ENCODE peak calls at places on chromosomes 7 and 10, in five cellular contexts. I is ovary, Z is HCT116, V is DND-41, O is tibial nerve. P is an unnamed sample.

GRCh38 chr7:157689269-157690057 is 352.7 kb downstream of the DNAJB6 start:
- DNase-seq in I (no peak), Z (no peak), V (no peak), O (no peak), P (no peak)

GRCh38 chr7:156764766-156765165 is 124.2 kb downstream of the RNF32 start:
- DNase-seq in I (no peak), Z (no peak), V (no peak), O (no peak), P (no peak)

GRCh38 chr10:122510326-122510725 is 49.0 kb downstream of the HTRA1 start:
- DNase-seq in I (no peak), Z (no peak), V (no peak), O (no peak), P (no peak)

GRCh38 chr7:2353113-2353512 is 1.5 kb upstream of the EIF3B start:
- DNase-seq in I (no peak), Z (no peak), V (no peak), O (no peak), P (no peak)

GRCh38 chr10:60661627-60662026 is 116.7 kb upstream of the CDK1 start:
- DNase-seq in I (no peak), Z (peak; percentile 58), V (no peak), O (no peak), P (no peak)

GRCh38 chr7:50502001-50502684 is 52.0 kb upstream of the FIGNL1 start:
- DNase-seq in I (peak; percentile 84), Z (no peak), V (no peak), O (peak; percentile 73), P (no peak)

GRCh38 chr10:6999232-6999925 is 411.5 kb downstream of the SFMBT2 start:
- DNase-seq in I (no peak), Z (no peak), V (no peak), O (no peak), P (no peak)

GRCh38 chr10:16494174-16494573 is 27.5 kb downstream of the C1QL3 start:
- DNase-seq in I (no peak), Z (no peak), V (no peak), O (no peak), P (no peak)

GRCh38 chr10:68876246-68876918 is 24.7 kb upstream of the DDX50 start:
- DNase-seq in I (no peak), Z (no peak), V (no peak), O (no peak), P (no peak)

GRCh38 chr10:9102026-9102425 is 1047.5 kb downstream of the GATA3 start:
- DNase-seq in I (no peak), Z (no peak), V (no peak), O (no peak), P (no peak)

GRCh38 chr7:94250124-94250523 is 144.6 kb upstream of the COL1A2 start:
- DNase-seq in I (no peak), Z (no peak), V (no peak), O (no peak), P (no peak)

GRCh38 chr7:142828101-142828500 is 26.8 kb upstream of the EPHB6 start:
- DNase-seq in I (no peak), Z (no peak), V (no peak), O (no peak), P (no peak)

GRCh38 chr7:98107313-98107691 is 640 bp downstream of the LMTK2 start:
- DNase-seq in I (no peak), Z (no peak), V (peak; percentile 27), O (no peak), P (no peak)

GRCh38 chr7:31791881-31792280 is 104.9 kb downstream of the PPP1R17 start:
- DNase-seq in I (no peak), Z (no peak), V (no peak), O (no peak), P (no peak)

GRCh38 chr7:116185956-116186355 is 24.4 kb upstream of the TES start:
- DNase-seq in I (no peak), Z (no peak), V (no peak), O (no peak), P (no peak)

GRCh38 chr10:71029411-71029881 is 141.1 kb upstream of the PCBD1 start:
- DNase-seq in I (no peak), Z (no peak), V (no peak), O (no peak), P (no peak)

GRCh38 chr7:117090820-117091219 is 137.5 kb downstream of the ST7 start:
- DNase-seq in I (no peak), Z (no peak), V (no peak), O (no peak), P (no peak)

GRCh38 chr7:102075553-102076135 is 211.0 kb upstream of the SH2B2 start:
- DNase-seq in I (no peak), Z (no peak), V (no peak), O (no peak), P (no peak)

GRCh38 chr7:18445483-18445882 is 50.1 kb upstream of the HDAC9 start:
- DNase-seq in I (no peak), Z (no peak), V (no peak), O (no peak), P (no peak)

DNA sequence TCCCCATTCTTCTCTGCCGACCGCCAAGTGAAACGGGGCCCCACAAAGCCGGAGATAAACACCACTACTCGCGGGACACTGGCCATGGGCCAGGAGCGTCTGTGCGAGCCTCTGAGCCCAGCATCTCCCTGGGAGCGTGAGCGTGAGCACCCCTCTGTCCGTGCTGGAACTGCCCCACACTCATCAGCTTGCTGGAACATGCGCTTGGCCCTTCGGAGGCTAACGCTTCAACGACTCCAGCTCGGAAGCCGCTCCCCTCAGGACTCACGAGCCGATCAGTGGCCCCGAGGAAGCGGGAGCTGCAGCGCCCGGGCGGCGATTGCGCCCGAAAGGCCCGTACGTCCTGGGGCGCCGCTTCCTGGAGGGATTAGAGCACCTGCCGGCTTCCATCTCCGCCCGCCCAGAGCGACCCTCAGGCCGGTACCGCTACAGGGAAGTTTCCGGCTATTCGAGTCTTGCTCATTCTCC is 1.2 kb downstream of the TLL2 start:
- DNase-seq in I (peak; percentile 16), Z (no peak), V (no peak), O (no peak), P (peak; percentile 51)
- H3K4me3 ChIP-seq in I (peak overlapping the region; percentile 41), Z (no peak overlapping the region), V (no peak overlapping the region), O (peak overlapping the region; percentile 37), P (peak overlapping the region; percentile 67)

GRCh38 chr10:12843296-12843945 is 158.1 kb downstream of the CCDC3 start:
- DNase-seq in I (no peak), Z (no peak), V (no peak), O (no peak), P (no peak)
- H3K27me3 ChIP-seq in I (no peaks in the 10 kb centered on the region), Z (no peaks in the 10 kb centered on the region), V (no peaks in the 10 kb centered on the region), O (no peaks in the 10 kb centered on the region), P (no peaks in the 10 kb centered on the region)

DNA sequence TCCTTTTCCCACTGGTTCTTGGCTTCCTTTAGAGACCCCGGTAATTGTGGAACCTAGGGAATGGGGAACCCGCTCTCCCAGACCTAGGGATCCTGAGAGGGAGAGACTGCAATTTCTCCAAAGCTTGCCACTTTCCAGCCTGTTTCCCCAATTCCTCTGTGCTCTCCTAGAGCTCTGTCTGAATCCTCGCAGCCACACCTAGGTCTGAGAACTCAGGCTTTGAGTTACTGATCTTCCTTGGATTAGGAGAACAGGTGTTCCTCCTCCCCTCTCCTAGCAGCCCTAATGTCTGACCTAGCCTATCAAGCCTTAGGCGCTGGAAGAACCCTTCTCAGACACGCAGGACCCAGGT is 20.0 kb downstream of the WNT8B start:
- DNase-seq in I (no peak), Z (no peak), V (no peak), O (no peak), P (no peak)
- TF ChIP-seq CTCF in I (no peak), Z (no peak), V (no peak), O (no peak), P (no peak)

GRCh38 chr10:1115262-1115955 is 59.2 kb downstream of the WDR37 start:
- DNase-seq in I (no peak), Z (no peak), V (no peak), O (no peak), P (no peak)
- H3K4me3 ChIP-seq in I (no peak overlapping the region), Z (no peak overlapping the region), V (no peak overlapping the region), O (no peak overlapping the region), P (no peak overlapping the region)

DNA sequence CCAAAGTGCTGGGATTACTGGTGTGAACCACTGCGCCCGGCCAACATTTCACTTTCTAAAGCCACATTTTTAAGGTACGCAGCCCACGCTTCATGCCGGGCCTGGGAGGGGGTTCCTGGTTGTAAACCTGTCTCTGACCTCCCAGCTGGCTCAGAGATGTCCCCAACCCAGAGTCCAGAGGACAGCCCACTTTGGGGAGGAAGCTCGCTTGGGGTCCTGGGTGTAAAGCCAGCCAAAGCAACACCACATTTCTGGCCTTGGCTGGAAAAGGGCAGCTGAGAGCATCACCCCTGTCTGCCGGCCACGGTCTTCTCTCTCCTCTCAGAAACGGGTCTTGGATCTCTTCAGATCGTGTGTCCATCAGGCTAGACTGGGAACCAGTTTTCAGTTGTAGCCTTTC is 23.9 kb upstream of the PITRM1 start:
- DNase-seq in I (no peak), Z (no peak), V (no peak), O (no peak), P (no peak)
- H3K27me3 ChIP-seq in I (no peaks in the 10 kb centered on the region), Z (peaks cover 24% of the 10 kb centered on the region), V (peaks cover 44% of the 10 kb centered on the region), O (no peaks in the 10 kb centered on the region), P (peaks cover 4% of the 10 kb centered on the region)

GRCh38 chr7:43727003-43727402 is 2.3 kb downstream of the COA1 start:
- DNase-seq in I (no peak), Z (no peak), V (no peak), O (no peak), P (no peak)

GRCh38 chr7:43727494-43727893 is 1.8 kb downstream of the COA1 start:
- DNase-seq in I (no peak), Z (no peak), V (no peak), O (no peak), P (no peak)

GRCh38 chr7:43726466-43726865 is 2.9 kb downstream of the COA1 start:
- DNase-seq in I (no peak), Z (no peak), V (no peak), O (no peak), P (no peak)

GRCh38 chr7:43729924-43730248 is 563 bp upstream of the COA1 start:
- DNase-seq in I (no peak), Z (no peak), V (no peak), O (no peak), P (no peak)

GRCh38 chr7:43729214-43729923 is at the start of gene COA1:
- DNase-seq in I (peak; percentile 82), Z (peak; percentile 90), V (peak; percentile 87), O (peak; percentile 71), P (peak; percentile 94)
- TF ChIP-seq CTCF in I (no peak), Z (no peak), V (peak; percentile 42), O (no peak), P (peak; percentile 16)

GRCh38 chr7:120171406-120171805 is 101.6 kb upstream of the KCND2 start:
- DNase-seq in I (no peak), Z (peak; percentile 6), V (no peak), O (no peak), P (no peak)
- H3K4me3 ChIP-seq in I (no peak overlapping the region), Z (no peak overlapping the region), V (no peak overlapping the region), O (no peak overlapping the region), P (no peak overlapping the region)

DNA sequence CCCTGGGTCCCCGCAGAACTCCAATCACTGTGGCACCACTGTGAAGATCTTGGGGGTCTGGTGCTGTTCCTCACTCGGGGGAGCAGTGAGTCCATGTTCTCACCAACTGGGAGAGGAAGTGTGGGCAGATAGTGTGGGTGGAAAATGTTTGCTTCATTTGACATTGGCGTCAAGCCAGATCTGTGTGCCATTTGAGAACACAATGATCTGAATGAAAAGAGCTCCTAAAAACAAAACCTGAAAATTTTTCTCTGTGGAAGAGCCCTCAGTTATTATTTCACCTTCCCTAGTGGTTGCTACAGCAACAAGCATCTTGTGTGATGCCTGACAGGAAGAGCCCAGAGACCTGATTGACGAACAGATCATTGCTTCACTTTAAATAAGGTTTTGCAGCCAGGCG is 125.6 kb downstream of the VIPR2 start:
- DNase-seq in I (no peak), Z (no peak), V (peak; percentile 31), O (no peak), P (no peak)
- H3K27me3 ChIP-seq in I (no peaks in the 10 kb centered on the region), Z (no peaks in the 10 kb centered on the region), V (no peaks in the 10 kb centered on the region), O (no peaks in the 10 kb centered on the region), P (no peaks in the 10 kb centered on the region)